ENCODE peak calls at places on chromosomes 11 and 22, in six cellular contexts. B is esophagus squamous epithelium, X is psoas muscle, Y is anterior cingulate cortex, C is dorsolateral prefrontal cortex, J is iris pigment epithelial cell. E is an unnamed sample.

GRCh38 chr22:29691636-29692326 is 28.0 kb upstream of the CABP7 start:
- DNase-seq in B (no peak), X (no peak), Y (no peak), C (no peak), J (no peak), E (no peak)

GRCh38 chr11:10450451-10451398 is 4.3 kb upstream of the AMPD3 start:
- DNase-seq in B (no peak), X (peak), Y (peak), C (no peak), J (peak), E (peak)

GRCh38 chr11:2365571-2366210 is 11.4 kb upstream of the CD81 start:
- DNase-seq in B (no peak), X (no peak), Y (no peak), C (no peak), J (no peak), E (no peak)

GRCh38 chr11:95968585-95968984 is 44.7 kb upstream of the MTMR2 start:
- DNase-seq in B (no peak), X (no peak), Y (no peak), C (no peak), J (no peak), E (no peak)

GRCh38 chr11:36500315-36500721 is 9.8 kb downstream of the TRAF6 start:
- DNase-seq in B (no peak), X (no peak), Y (peak), C (no peak), J (peak), E (no peak)

GRCh38 chr11:62602141-62603071 is 741 bp upstream of the MTA2 start:
- DNase-seq in B (no peak), X (peak), Y (peak), C (peak), J (peak), E (no peak)

GRCh38 chr11:27087425-27087824 is 46.8 kb downstream of the BBOX1 start:
- DNase-seq in B (no peak), X (no peak), Y (no peak), C (no peak), J (peak), E (no peak)

GRCh38 chr11:18314794-18315523 is 7.0 kb downstream of the HPS5 start:
- DNase-seq in B (no peak), X (no peak), Y (no peak), C (no peak), J (peak), E (no peak)

GRCh38 chr22:19984851-19985811 is 31.5 kb downstream of the ARVCF start:
- DNase-seq in B (no peak), X (peak), Y (no peak), C (no peak), J (no peak), E (no peak)

GRCh38 chr11:114988644-114989043 is 310.3 kb downstream of the NXPE2 start:
- DNase-seq in B (no peak), X (no peak), Y (no peak), C (no peak), J (no peak), E (no peak)

GRCh38 chr22:38697055-38697980 is 3.4 kb downstream of the JOSD1 start:
- DNase-seq in B (no peak), X (no peak), Y (no peak), C (no peak), J (peak), E (no peak)

GRCh38 chr22:31075961-31076360 is 5.2 kb upstream of the SMTN start:
- DNase-seq in B (no peak), X (peak), Y (no peak), C (no peak), J (peak), E (no peak)

GRCh38 chr22:37063436-37064420 is 12.2 kb downstream of the KCTD17 start:
- DNase-seq in B (no peak), X (no peak), Y (no peak), C (no peak), J (no peak), E (no peak)

GRCh38 chr11:73215191-73216134 is 2.6 kb upstream of the P2RY2 start:
- DNase-seq in B (no peak), X (no peak), Y (no peak), C (no peak), J (no peak), E (no peak)

GRCh38 chr22:50035976-50036375 is 22.1 kb downstream of the TTLL8 start:
- DNase-seq in B (no peak), X (no peak), Y (no peak), C (no peak), J (no peak), E (no peak)

GRCh38 chr11:34407121-34407813 is 31.5 kb upstream of the CAT start:
- DNase-seq in B (no peak), X (no peak), Y (no peak), C (no peak), J (no peak), E (no peak)

GRCh38 chr11:60119708-60120107 is 31.2 kb downstream of the MS4A2 start:
- DNase-seq in B (no peak), X (no peak), Y (no peak), C (no peak), J (no peak), E (no peak)

GRCh38 chr22:19629331-19629719 is 85.0 kb upstream of the SEPTIN5 start:
- DNase-seq in B (no peak), X (no peak), Y (no peak), C (no peak), J (no peak), E (no peak)

GRCh38 chr11:69931994-69932910 is 113.0 kb upstream of the FGF3 start:
- DNase-seq in B (no peak), X (no peak), Y (no peak), C (no peak), J (no peak), E (no peak)

GRCh38 chr22:30288414-30289125 is 735 bp downstream of the CASTOR1 start:
- DNase-seq in B (no peak), X (no peak), Y (peak), C (no peak), J (no peak), E (no peak)

GRCh38 chr11:121540627-121541026 is 87.9 kb upstream of the SORL1-AS1 start:
- DNase-seq in B (no peak), X (no peak), Y (no peak), C (no peak), J (peak), E (no peak)

GRCh38 chr22:39253427-39254070 is 8.8 kb upstream of the PDGFB start:
- DNase-seq in B (no peak), X (peak), Y (peak), C (peak), J (peak), E (no peak)

GRCh38 chr22:33720166-33720878 is 200.0 kb downstream of the LARGE1 start:
- DNase-seq in B (no peak), X (no peak), Y (no peak), C (no peak), J (no peak), E (no peak)

GRCh38 chr22:37259540-37260029 is 15.5 kb upstream of the RAC2 start:
- DNase-seq in B (no peak), X (no peak), Y (no peak), C (no peak), J (peak), E (no peak)

E was measured in substantia nigra.